ENCODE peak calls at places on chromosomes 5 and 9, in four cellular contexts. One of them, this sample, is unnamed.

GRCh38 chr5:72451771-72452505 is 55.3 kb downstream of the ZNF366 start:
- DNase-seq in GM20000: peak; percentile 78
- DNase-seq in Ammon's horn: peak; percentile 16
- DNase-seq in heart left ventricle: peak; percentile 86
- DNase-seq in this sample: peak; percentile 41

GRCh38 chr5:43432486-43433365 is 20.5 kb upstream of the CCL28 start:
- DNase-seq in GM20000: no peak
- DNase-seq in Ammon's horn: peak; percentile 34
- DNase-seq in heart left ventricle: peak; percentile 28
- DNase-seq in this sample: no peak

GRCh38 chr5:124103671-124104070 is 591.7 kb downstream of the CSNK1G3 start:
- DNase-seq in GM20000: no peak
- DNase-seq in Ammon's horn: no peak
- DNase-seq in heart left ventricle: no peak
- DNase-seq in this sample: no peak

GRCh38 chr9:95494416-95495371 is 22.1 kb downstream of the PTCH1 start:
- DNase-seq in GM20000: peak; percentile 82
- DNase-seq in Ammon's horn: peak; percentile 68
- DNase-seq in heart left ventricle: no peak
- DNase-seq in this sample: peak; percentile 72

GRCh38 chr9:134066923-134067851 is 639 bp downstream of the BRD3 start:
- DNase-seq in GM20000: peak; percentile 72
- DNase-seq in Ammon's horn: peak; percentile 9
- DNase-seq in heart left ventricle: peak; percentile 45
- DNase-seq in this sample: peak; percentile 37

GRCh38 chr9:36163049-36163839 is 5.9 kb upstream of the CCIN start:
- DNase-seq in GM20000: no peak
- DNase-seq in Ammon's horn: peak; percentile 53
- DNase-seq in heart left ventricle: peak; percentile 79
- DNase-seq in this sample: no peak

GRCh38 chr9:92740015-92740408 is 24.6 kb downstream of the BICD2 start:
- DNase-seq in GM20000: no peak
- DNase-seq in Ammon's horn: no peak
- DNase-seq in heart left ventricle: no peak
- DNase-seq in this sample: no peak

GRCh38 chr9:112494153-112494552 is 7.5 kb downstream of the KIAA1958 start:
- DNase-seq in GM20000: no peak
- DNase-seq in Ammon's horn: no peak
- DNase-seq in heart left ventricle: no peak
- DNase-seq in this sample: no peak

GRCh38 chr5:126462239-126463014 is 39.2 kb downstream of the GRAMD2B start:
- DNase-seq in GM20000: peak; percentile 24
- DNase-seq in Ammon's horn: no peak
- DNase-seq in heart left ventricle: no peak
- DNase-seq in this sample: peak; percentile 52